ENCODE peak calls at places on chromosomes 13 and 19, in six cellular contexts. One of them, this sample, is unnamed.

GRCh38 chr13:91157273-91158014 is 190.0 kb upstream of the MIR17HG start:
- DNase-seq in EH: no peak
- DNase-seq in Right ventricle myocardium superior: no peak
- DNase-seq in Karpas-422: no peak
- DNase-seq in T-helper 2 cell: no peak
- DNase-seq in ascending aorta: no peak
- DNase-seq in this sample: no peak

GRCh38 chr13:66154981-66155380 is 1075.2 kb downstream of the PCDH9 start:
- DNase-seq in EH: peak; percentile 56
- DNase-seq in Right ventricle myocardium superior: no peak
- DNase-seq in Karpas-422: no peak
- DNase-seq in T-helper 2 cell: no peak
- DNase-seq in ascending aorta: no peak
- DNase-seq in this sample: no peak

GRCh38 chr13:32415019-32415418 is 12.9 kb downstream of the N4BP2L1 start:
- DNase-seq in EH: peak; percentile 26
- DNase-seq in Right ventricle myocardium superior: no peak
- DNase-seq in Karpas-422: peak; percentile 64
- DNase-seq in T-helper 2 cell: no peak
- DNase-seq in ascending aorta: no peak
- DNase-seq in this sample: no peak

GRCh38 chr19:5954293-5954692 is 23.6 kb downstream of the RANBP3 start:
- DNase-seq in EH: peak; percentile 62
- DNase-seq in Right ventricle myocardium superior: no peak
- DNase-seq in Karpas-422: no peak
- DNase-seq in T-helper 2 cell: no peak
- DNase-seq in ascending aorta: no peak
- DNase-seq in this sample: no peak

GRCh38 chr19:5358173-5358800 is 17.7 kb upstream of the PTPRS start:
- DNase-seq in EH: peak; percentile 30
- DNase-seq in Right ventricle myocardium superior: no peak
- DNase-seq in Karpas-422: no peak
- DNase-seq in T-helper 2 cell: no peak
- DNase-seq in ascending aorta: no peak
- DNase-seq in this sample: no peak

GRCh38 chr19:50967924-50968708 is 1.3 kb downstream of the KLK6 start:
- DNase-seq in EH: no peak
- DNase-seq in Right ventricle myocardium superior: no peak
- DNase-seq in Karpas-422: no peak
- DNase-seq in T-helper 2 cell: no peak
- DNase-seq in ascending aorta: no peak
- DNase-seq in this sample: no peak

GRCh38 chr19:38361633-38362075 is 12.7 kb upstream of the PSMD8 start:
- DNase-seq in EH: peak; percentile 77
- DNase-seq in Right ventricle myocardium superior: peak; percentile 85
- DNase-seq in Karpas-422: peak; percentile 68
- DNase-seq in T-helper 2 cell: peak; percentile 44
- DNase-seq in ascending aorta: no peak
- DNase-seq in this sample: peak; percentile 79

GRCh38 chr13:50531917-50532899 is 311.3 kb downstream of the DLEU7 start:
- DNase-seq in EH: peak; percentile 48
- DNase-seq in Right ventricle myocardium superior: no peak
- DNase-seq in Karpas-422: peak; percentile 65
- DNase-seq in T-helper 2 cell: no peak
- DNase-seq in ascending aorta: no peak
- DNase-seq in this sample: no peak

GRCh38 chr13:109790951-109791605 is 4.7 kb upstream of the IRS2 start:
- DNase-seq in EH: peak; percentile 39
- DNase-seq in Right ventricle myocardium superior: no peak
- DNase-seq in Karpas-422: peak; percentile 41
- DNase-seq in T-helper 2 cell: no peak
- DNase-seq in ascending aorta: no peak
- DNase-seq in this sample: no peak

GRCh38 chr13:22748866-22749586 is 431.8 kb upstream of the SGCG start:
- DNase-seq in EH: no peak
- DNase-seq in Right ventricle myocardium superior: no peak
- DNase-seq in Karpas-422: no peak
- DNase-seq in T-helper 2 cell: no peak
- DNase-seq in ascending aorta: no peak
- DNase-seq in this sample: no peak

GRCh38 chr19:14116918-14117578 is 514 bp downstream of the PRKACA start:
- DNase-seq in EH: no peak
- DNase-seq in Right ventricle myocardium superior: peak; percentile 63
- DNase-seq in Karpas-422: peak; percentile 52
- DNase-seq in T-helper 2 cell: no peak
- DNase-seq in ascending aorta: no peak
- DNase-seq in this sample: peak; percentile 82

GRCh38 chr19:459724-460511 is 915 bp downstream of the SHC2 start:
- DNase-seq in EH: peak; percentile 37
- DNase-seq in Right ventricle myocardium superior: peak; percentile 76
- DNase-seq in Karpas-422: no peak
- DNase-seq in T-helper 2 cell: no peak
- DNase-seq in ascending aorta: no peak
- DNase-seq in this sample: peak; percentile 89

GRCh38 chr19:54461201-54462071 is 2.1 kb downstream of the LENG9 start:
- DNase-seq in EH: no peak
- DNase-seq in Right ventricle myocardium superior: no peak
- DNase-seq in Karpas-422: no peak
- DNase-seq in T-helper 2 cell: no peak
- DNase-seq in ascending aorta: no peak
- DNase-seq in this sample: no peak

GRCh38 chr13:19587635-19588300 is 26.4 kb upstream of the TPTE2 start:
- DNase-seq in EH: peak; percentile 64
- DNase-seq in Right ventricle myocardium superior: no peak
- DNase-seq in Karpas-422: peak; percentile 88
- DNase-seq in T-helper 2 cell: no peak
- DNase-seq in ascending aorta: no peak
- DNase-seq in this sample: no peak

GRCh38 chr19:40610396-40611064 is 9.4 kb downstream of the LTBP4 start:
- DNase-seq in EH: no peak
- DNase-seq in Right ventricle myocardium superior: peak; percentile 82
- DNase-seq in Karpas-422: peak; percentile 85
- DNase-seq in T-helper 2 cell: peak; percentile 46
- DNase-seq in ascending aorta: no peak
- DNase-seq in this sample: peak; percentile 83

GRCh38 chr19:55034751-55035150 is 3.3 kb downstream of the GP6 start:
- DNase-seq in EH: no peak
- DNase-seq in Right ventricle myocardium superior: no peak
- DNase-seq in Karpas-422: no peak
- DNase-seq in T-helper 2 cell: no peak
- DNase-seq in ascending aorta: no peak
- DNase-seq in this sample: no peak

GRCh38 chr19:47227347-47228167 is 3.4 kb downstream of the BBC3 start:
- DNase-seq in EH: peak; percentile 97
- DNase-seq in Right ventricle myocardium superior: peak; percentile 94
- DNase-seq in Karpas-422: peak; percentile 63
- DNase-seq in T-helper 2 cell: no peak
- DNase-seq in ascending aorta: peak; percentile 82
- DNase-seq in this sample: peak; percentile 98

GRCh38 chr19:34428549-34429285 is 536 bp downstream of the UBA2 start:
- DNase-seq in EH: peak; percentile 49
- DNase-seq in Right ventricle myocardium superior: peak; percentile 41
- DNase-seq in Karpas-422: peak; percentile 60
- DNase-seq in T-helper 2 cell: no peak
- DNase-seq in ascending aorta: no peak
- DNase-seq in this sample: peak; percentile 65

GRCh38 chr13:54194233-54195024 is 1165.8 kb downstream of the OLFM4 start:
- DNase-seq in EH: no peak
- DNase-seq in Right ventricle myocardium superior: no peak
- DNase-seq in Karpas-422: no peak
- DNase-seq in T-helper 2 cell: no peak
- DNase-seq in ascending aorta: no peak
- DNase-seq in this sample: no peak

GRCh38 chr13:23848019-23848418 is 41.2 kb downstream of the MIPEP start:
- DNase-seq in EH: peak; percentile 40
- DNase-seq in Right ventricle myocardium superior: no peak
- DNase-seq in Karpas-422: no peak
- DNase-seq in T-helper 2 cell: no peak
- DNase-seq in ascending aorta: no peak
- DNase-seq in this sample: no peak

GRCh38 chr13:110306960-110307696 is at the start of the genes COL4A1 and COL4A2:
- DNase-seq in EH: peak; percentile 84
- DNase-seq in Right ventricle myocardium superior: peak; percentile 89
- DNase-seq in Karpas-422: no peak
- DNase-seq in T-helper 2 cell: no peak
- DNase-seq in ascending aorta: no peak
- DNase-seq in this sample: peak; percentile 95

GRCh38 chr13:41588899-41589298 is 131.5 kb downstream of the RGCC start:
- DNase-seq in EH: peak; percentile 88
- DNase-seq in Right ventricle myocardium superior: no peak
- DNase-seq in Karpas-422: no peak
- DNase-seq in T-helper 2 cell: no peak
- DNase-seq in ascending aorta: no peak
- DNase-seq in this sample: no peak

GRCh38 chr19:13401388-13401787 is 104.9 kb downstream of the CACNA1A start:
- DNase-seq in EH: peak; percentile 36
- DNase-seq in Right ventricle myocardium superior: no peak
- DNase-seq in Karpas-422: peak; percentile 53
- DNase-seq in T-helper 2 cell: no peak
- DNase-seq in ascending aorta: no peak
- DNase-seq in this sample: no peak

GRCh38 chr19:38792250-38793111 is 3.5 kb downstream of the LGALS7B start:
- DNase-seq in EH: no peak
- DNase-seq in Right ventricle myocardium superior: peak; percentile 81
- DNase-seq in Karpas-422: no peak
- DNase-seq in T-helper 2 cell: no peak
- DNase-seq in ascending aorta: no peak
- DNase-seq in this sample: peak; percentile 73

GRCh38 chr13:109344552-109345157 is 441.7 kb downstream of the IRS2 start:
- DNase-seq in EH: peak; percentile 83
- DNase-seq in Right ventricle myocardium superior: no peak
- DNase-seq in Karpas-422: no peak
- DNase-seq in T-helper 2 cell: no peak
- DNase-seq in ascending aorta: no peak
- DNase-seq in this sample: no peak

GRCh38 chr19:36041831-36042230 is 9.2 kb upstream of the CLIP3 start:
- DNase-seq in EH: peak; percentile 94
- DNase-seq in Right ventricle myocardium superior: no peak
- DNase-seq in Karpas-422: no peak
- DNase-seq in T-helper 2 cell: no peak
- DNase-seq in ascending aorta: no peak
- DNase-seq in this sample: no peak

GRCh38 chr13:89029062-89029461 is 1357.9 kb downstream of the SLITRK5 start:
- DNase-seq in EH: no peak
- DNase-seq in Right ventricle myocardium superior: no peak
- DNase-seq in Karpas-422: no peak
- DNase-seq in T-helper 2 cell: no peak
- DNase-seq in ascending aorta: no peak
- DNase-seq in this sample: no peak